ENCODE peak calls at places on chromosomes 16 and 17, in seven cellular contexts. O, C, X, F, W, Z and D are unnamed samples. For H3K4me1 and H3K9me3, the result is how much of the 10 kb centered on the place peaks cover.

GRCh38 chr16:53495325-53495724 is 7.7 kb downstream of the AKTIP start:
- DNase-seq in O (no peak), C (no peak), X (no peak), F (no peak), W (no peak), Z (no peak), D (no peak)

GRCh38 chr17:44948315-44948795 is 782 bp upstream of the KIF18B start:
- DNase-seq in O (no peak), C (no peak), X (no peak), F (no peak), W (no peak), Z (no peak), D (no peak)

GRCh38 chr17:61384384-61385090 is 15.1 kb upstream of the TBX2 start:
- DNase-seq in O (no peak), C (no peak), X (no peak), F (no peak), W (no peak), Z (no peak), D (no peak)

GRCh38 chr16:57648125-57648524 is 19.7 kb downstream of the ADGRG1 start:
- DNase-seq in O (no peak), C (no peak), X (no peak), F (no peak), W (no peak), Z (no peak), D (no peak)

GRCh38 chr17:44197107-44197506 is 2.6 kb downstream of the ATXN7L3 start:
- DNase-seq in O (no peak), C (no peak), X (no peak), F (no peak), W (no peak), Z (no peak), D (no peak)

GRCh38 chr17:68972119-68972704 is 17.0 kb upstream of the ABCA8 start:
- DNase-seq in O (no peak), C (no peak), X (peak), F (peak), W (no peak), Z (no peak), D (no peak)

GRCh38 chr16:54654429-54654828 is 276.2 kb upstream of the IRX5 start:
- DNase-seq in O (no peak), C (no peak), X (no peak), F (no peak), W (no peak), Z (no peak), D (no peak)

GRCh38 chr16:82756283-82756599 is 129.5 kb downstream of the CDH13 start:
- DNase-seq in O (no peak), C (no peak), X (peak), F (no peak), W (no peak), Z (no peak), D (no peak)

GRCh38 chr17:17425005-17425404 is 51.8 kb upstream of the MED9 start:
- DNase-seq in O (no peak), C (no peak), X (no peak), F (no peak), W (no peak), Z (no peak), D (no peak)

GRCh38 chr16:89435051-89435450 is 55.3 kb downstream of the ANKRD11 start:
- DNase-seq in O (no peak), C (no peak), X (no peak), F (no peak), W (no peak), Z (no peak), D (no peak)

GRCh38 chr17:27846042-27846655 is 45.8 kb upstream of the NOS2 start:
- DNase-seq in O (no peak), C (no peak), X (no peak), F (no peak), W (peak), Z (no peak), D (no peak)

GRCh38 chr16:49542391-49542891 is 168.8 kb downstream of the C16orf78 start:
- DNase-seq in O (no peak), C (no peak), X (no peak), F (no peak), W (no peak), Z (no peak), D (no peak)

GRCh38 chr16:81446318-81447275 is 2.0 kb downstream of the CMIP start:
- DNase-seq in O (no peak), C (no peak), X (peak), F (no peak), W (peak), Z (no peak), D (peak)

GRCh38 chr16:72191551-72191950 is 19.6 kb upstream of the PMFBP1 start:
- DNase-seq in O (no peak), C (no peak), X (no peak), F (no peak), W (no peak), Z (no peak), D (no peak)

GRCh38 chr17:40312131-40312731 is 3.3 kb downstream of the RARA start:
- DNase-seq in O (no peak), C (peak), X (no peak), F (no peak), W (no peak), Z (no peak), D (no peak)
- H3K4me1 ChIP-seq in O (half or more), C (half or more), X (half or more), F (half or more), W (under half), Z (half or more), D (half or more)

GRCh38 chr16:34802396-34802795 is 1343.0 kb downstream of the TP53TG3F start:
- DNase-seq in O (no peak), C (no peak), X (no peak), F (no peak), W (no peak), Z (no peak), D (no peak)
- H3K9me3 ChIP-seq in O (under half), C (under half), X (under half), F (half or more), W (under half), Z (under half), D (under half)

GRCh38 chr17:32780721-32781120 is 96.2 kb downstream of the MYO1D start:
- DNase-seq in O (no peak), C (no peak), X (no peak), F (no peak), W (no peak), Z (no peak), D (no peak)

GRCh38 chr17:32774286-32775084 is 102.4 kb downstream of the MYO1D start:
- DNase-seq in O (no peak), C (no peak), X (no peak), F (no peak), W (no peak), Z (no peak), D (no peak)

GRCh38 chr17:32777436-32777835 is 99.5 kb downstream of the MYO1D start:
- DNase-seq in O (no peak), C (no peak), X (peak), F (no peak), W (no peak), Z (no peak), D (no peak)

GRCh38 chr17:32772453-32773025 is 104.4 kb downstream of the MYO1D start:
- DNase-seq in O (no peak), C (no peak), X (no peak), F (no peak), W (no peak), Z (no peak), D (no peak)

DNA sequence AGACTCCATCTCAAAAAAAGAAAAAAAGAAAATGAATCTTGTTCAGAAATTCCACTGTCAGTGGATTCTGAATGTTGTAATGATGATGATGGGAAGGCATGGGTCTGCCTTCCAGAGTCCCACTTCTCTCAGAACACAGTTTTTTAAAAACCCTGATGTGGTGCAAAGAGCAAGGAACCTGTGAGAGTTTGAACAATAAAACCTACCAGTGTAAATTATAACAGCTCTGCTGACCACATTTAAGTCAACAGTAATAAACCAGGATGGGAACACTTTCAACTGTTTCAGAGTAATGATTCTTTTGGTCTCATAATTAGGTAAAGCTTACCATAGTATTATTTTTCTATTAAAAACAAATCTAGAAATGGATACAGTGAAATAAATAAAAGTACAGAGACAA is 99.0 kb downstream of the MYO1D start:
- DNase-seq in O (no peak), C (no peak), X (no peak), F (no peak), W (no peak), Z (no peak), D (no peak)
- H3K27ac ChIP-seq in O (no peak), C (no peak), X (no peak), F (no peak), W (no peak), Z (no peak), D (no peak)

GRCh38 chr17:42720996-42721583 is 23.8 kb downstream of the EZH1 start:
- DNase-seq in O (no peak), C (peak), X (peak), F (peak), W (peak), Z (no peak), D (peak)

GRCh38 chr17:42725143-42725542 is 19.7 kb downstream of the EZH1 start:
- DNase-seq in O (no peak), C (no peak), X (no peak), F (no peak), W (no peak), Z (no peak), D (no peak)

GRCh38 chr17:42723636-42724035 is 21.2 kb downstream of the EZH1 start:
- DNase-seq in O (no peak), C (no peak), X (no peak), F (no peak), W (no peak), Z (no peak), D (no peak)
- H3K4me1 ChIP-seq in O (under half), C (under half), X (under half), F (under half), W (under half), Z (under half), D (under half)

GRCh38 chr17:83201206-83202001 is 122.0 kb downstream of the METRNL start:
- DNase-seq in O (no peak), C (peak), X (no peak), F (no peak), W (no peak), Z (no peak), D (no peak)

GRCh38 chr17:83203073-83203471 is 123.7 kb downstream of the METRNL start:
- DNase-seq in O (no peak), C (no peak), X (peak), F (peak), W (no peak), Z (no peak), D (no peak)

GRCh38 chr17:83203472-83204221 is 124.2 kb downstream of the METRNL start:
- DNase-seq in O (no peak), C (no peak), X (no peak), F (no peak), W (no peak), Z (no peak), D (no peak)

GRCh38 chr17:83200746-83201145 is 121.3 kb downstream of the METRNL start:
- DNase-seq in O (no peak), C (peak), X (no peak), F (no peak), W (no peak), Z (no peak), D (no peak)

DNA sequence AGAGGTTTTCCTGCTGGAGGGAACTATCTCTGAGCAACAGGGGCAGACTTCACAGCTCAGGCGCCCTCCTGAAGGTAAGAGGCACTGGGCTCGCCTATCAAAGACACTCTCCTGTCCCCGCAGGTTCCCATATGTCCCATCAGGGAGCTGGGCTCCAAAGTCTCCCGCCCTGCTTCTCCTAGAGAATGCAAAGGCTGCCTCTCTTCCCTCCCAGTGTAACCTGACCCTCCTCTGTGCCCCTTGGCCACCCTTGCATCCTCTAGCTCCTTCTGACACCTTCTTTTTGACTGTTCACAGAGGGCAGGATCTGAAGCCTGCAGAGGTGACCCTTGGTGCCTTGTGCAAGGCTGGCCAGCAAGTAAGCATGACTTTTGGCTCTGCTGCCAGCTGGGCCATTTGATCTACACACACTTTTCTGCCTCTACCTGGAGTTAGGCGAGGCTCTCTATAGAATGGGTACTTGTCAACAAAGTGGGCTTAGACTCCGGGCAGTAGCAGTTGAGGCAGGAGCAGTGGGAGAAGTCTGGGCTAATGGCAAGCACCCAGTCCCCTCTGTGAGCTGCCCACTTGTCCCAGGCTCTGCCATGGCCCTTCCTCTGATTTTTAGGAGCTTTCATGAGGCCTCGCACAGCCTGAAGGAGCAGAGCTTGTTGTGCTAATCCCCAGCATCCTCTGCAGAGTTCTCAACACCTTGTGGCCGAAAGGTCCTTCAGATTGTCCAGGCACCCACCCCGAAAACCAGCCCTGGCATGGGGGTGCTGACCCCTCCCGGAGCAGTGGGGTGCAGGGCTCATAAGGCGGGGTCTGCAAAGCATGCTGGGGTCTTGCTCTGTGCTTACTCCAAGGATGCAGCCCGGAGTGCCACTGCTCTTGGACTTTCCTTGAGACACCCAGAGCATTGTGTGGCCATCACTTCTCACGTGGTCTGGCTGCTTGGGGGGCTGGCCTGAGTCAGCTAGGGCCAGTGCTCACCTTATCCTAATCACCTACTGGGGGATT is 122.9 kb downstream of the METRNL start:
- DNase-seq in O (no peak), C (peak), X (no peak), F (no peak), W (no peak), Z (no peak), D (no peak)
- H3K9me3 ChIP-seq in O (under half), C (under half), X (under half), F (under half), W (under half), Z (under half), D (under half)

GRCh38 chr16:30711712-30712111 is 12.7 kb downstream of the SRCAP start:
- DNase-seq in O (no peak), C (no peak), X (no peak), F (no peak), W (no peak), Z (no peak), D (no peak)
- H3K27ac ChIP-seq in O (no peak), C (no peak), X (no peak), F (no peak), W (no peak), Z (no peak), D (no peak)

GRCh38 chr16:85394511-85395206 is 218.5 kb upstream of the GSE1 start:
- DNase-seq in O (no peak), C (no peak), X (no peak), F (no peak), W (no peak), Z (no peak), D (no peak)
- H3K4me1 ChIP-seq in O (under half), C (under half), X (under half), F (half or more), W (under half), Z (half or more), D (under half)